ENCODE peak calls at places on chromosomes 3 and 15, in eight cellular contexts. B is breast epithelium, F is right cardiac atrium, E is colonic mucosa, C is upper lobe of right lung, V is epithelial cell of esophagus, W is lung, L is SJSA1. Q is an unnamed sample.

GRCh38 chr3:38115645-38116427 is 21.1 kb downstream of the ACAA1 start:
- DNase-seq in L (no peak), V (no peak), F (no peak), C (no peak), B (peak; percentile 31), E (no peak), W (no peak), Q (no peak)

GRCh38 chr3:141385386-141386079 is 17.2 kb downstream of the ZBTB38 start:
- DNase-seq in V (no peak), W (no peak), C (no peak), F (no peak), E (no peak), L (no peak), B (no peak), Q (peak; percentile 55)

GRCh38 chr3:150610785-150611184 is 7.7 kb downstream of the SELENOT start:
- DNase-seq in F (no peak), B (no peak), C (no peak), L (no peak), V (no peak), W (no peak), E (no peak), Q (peak; percentile 32)

GRCh38 chr15:84605225-84605882 is 4.5 kb downstream of the ZSCAN2 start:
- DNase-seq in E (no peak), V (no peak), W (no peak), F (no peak), B (no peak), L (no peak), C (no peak), Q (no peak)

GRCh38 chr15:22794621-22795167 is 8.2 kb downstream of the NIPA1 start:
- DNase-seq in W (no peak), C (peak; percentile 54), B (no peak), F (no peak), E (no peak), L (no peak), V (no peak), Q (no peak)

GRCh38 chr3:151800449-151800848 is 13.5 kb upstream of the AADAC start:
- DNase-seq in L (no peak), E (no peak), B (no peak), C (no peak), W (no peak), F (no peak), V (no peak), Q (no peak)

GRCh38 chr3:142866841-142867631 is 21.8 kb downstream of the PCOLCE2 start:
- DNase-seq in C (no peak), B (no peak), E (no peak), L (no peak), W (no peak), F (no peak), V (peak; percentile 93), Q (no peak)

GRCh38 chr3:188929138-188929537 is 242.6 kb upstream of the TPRG1 start:
- DNase-seq in E (peak; percentile 31), F (no peak), B (no peak), W (no peak), V (peak; percentile 56), C (no peak), L (no peak), Q (no peak)

GRCh38 chr3:171461087-171461917 is 1.1 kb upstream of the TNIK start:
- DNase-seq in B (no peak), C (no peak), F (no peak), V (peak; percentile 43), E (peak; percentile 62), W (no peak), L (no peak), Q (peak; percentile 25)

GRCh38 chr3:114775395-114775794 is 371.7 kb downstream of the ZBTB20 start:
- DNase-seq in F (no peak), L (peak; percentile 60), E (no peak), W (no peak), V (no peak), B (no peak), C (no peak), Q (peak; percentile 56)

GRCh38 chr3:127997961-127998360 is 54.3 kb upstream of the SEC61A1 start:
- DNase-seq in F (no peak), V (peak; percentile 85), C (no peak), W (no peak), L (no peak), B (peak; percentile 15), E (no peak), Q (no peak)

GRCh38 chr3:188390347-188390718 is 236.4 kb downstream of the LPP start:
- DNase-seq in V (no peak), B (no peak), F (peak; percentile 74), W (no peak), E (no peak), L (no peak), C (no peak), Q (no peak)

GRCh38 chr15:66023322-66023972 is 154.2 kb downstream of the RAB11A start:
- DNase-seq in W (no peak), B (no peak), C (no peak), V (no peak), F (no peak), L (no peak), E (no peak), Q (no peak)

GRCh38 chr3:161893972-161894371 is 397.4 kb downstream of the OTOL1 start:
- DNase-seq in V (peak; percentile 30), E (no peak), C (no peak), F (no peak), W (no peak), B (no peak), L (no peak), Q (peak; percentile 55)

GRCh38 chr15:51864408-51865056 is 35.1 kb downstream of the TMOD3 start:
- DNase-seq in W (no peak), L (peak; percentile 31), F (no peak), C (no peak), B (no peak), E (no peak), V (peak; percentile 98), Q (peak; percentile 23)

GRCh38 chr15:88904808-88905327 is 8.3 kb downstream of the MFGE8 start:
- DNase-seq in V (peak; percentile 78), E (peak; percentile 86), C (peak; percentile 89), W (peak; percentile 81), L (peak; percentile 83), B (peak; percentile 81), F (peak; percentile 94), Q (peak; percentile 76)

GRCh38 chr3:2303567-2303966 is 204.9 kb downstream of the CNTN4 start:
- DNase-seq in L (no peak), C (no peak), V (peak; percentile 10), F (no peak), W (no peak), B (no peak), E (peak; percentile 34), Q (no peak)

GRCh38 chr3:79369306-79369705 is 398.5 kb downstream of the ROBO1 start:
- DNase-seq in B (no peak), F (no peak), E (no peak), V (no peak), C (no peak), L (peak; percentile 3), W (no peak), Q (peak; percentile 6)

GRCh38 chr3:160003520-160004128 is 15.0 kb downstream of the IL12A start:
- DNase-seq in W (peak; percentile 39), L (peak; percentile 58), F (peak; percentile 75), V (peak; percentile 58), E (peak; percentile 68), C (peak; percentile 77), B (no peak), Q (peak; percentile 54)

GRCh38 chr15:35118987-35119386 is 33.9 kb upstream of the NANOGP8 start:
- DNase-seq in W (no peak), L (no peak), B (no peak), E (no peak), C (no peak), V (no peak), F (no peak), Q (no peak)

DNA sequence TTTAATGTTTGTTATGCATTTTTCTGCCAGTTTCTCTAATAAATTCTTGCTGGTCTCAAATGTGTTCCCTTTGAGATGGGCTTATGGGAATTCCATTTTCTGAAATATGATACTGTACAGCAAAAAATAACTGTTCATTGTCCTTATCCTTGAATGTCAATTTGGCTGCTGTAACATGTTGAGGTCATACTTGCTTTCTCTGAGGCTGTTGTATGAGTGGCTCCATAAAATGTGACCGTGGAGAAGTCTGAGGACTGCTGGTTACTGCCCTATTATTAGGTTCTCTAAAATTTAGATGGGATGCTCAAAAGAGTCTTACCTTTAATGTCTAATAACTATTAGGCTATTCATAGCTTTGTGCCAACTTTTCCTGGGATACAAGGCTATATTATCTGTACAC is 266.5 kb downstream of the ADAMTS17 start:
- DNase-seq in F (no peak), B (no peak), V (no peak), C (no peak), L (no peak), W (no peak), E (no peak), Q (no peak)
- H3K4me3 ChIP-seq in F (no peak overlapping the region), B (no peak overlapping the region), V (no peak overlapping the region), C (no peak overlapping the region), L (no peak overlapping the region), W (no peak overlapping the region), E (no peak overlapping the region), Q (no peak overlapping the region)

DNA sequence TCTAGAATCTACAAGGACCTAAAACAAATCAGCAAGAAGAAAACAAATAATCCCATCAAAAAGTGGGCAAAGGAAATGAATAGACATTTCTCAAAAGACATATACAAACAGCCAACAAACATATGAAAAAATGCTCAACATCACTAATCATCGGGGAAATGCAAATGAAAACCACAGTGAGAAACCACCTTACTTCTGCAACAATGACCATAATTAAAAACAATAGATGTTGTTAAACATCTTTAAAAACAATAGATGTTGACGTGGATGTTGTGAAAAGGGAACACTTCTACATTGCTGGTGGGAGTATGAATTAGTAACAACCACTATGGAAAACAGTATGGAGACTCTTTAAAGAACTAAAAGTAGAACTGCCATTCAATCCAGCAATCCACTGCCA is 96.2 kb downstream of the CBLB start:
- DNase-seq in L (no peak), E (no peak), V (no peak), C (no peak), W (no peak), B (no peak), F (no peak), Q (no peak)
- H3K4me3 ChIP-seq in L (no peak overlapping the region), E (no peak overlapping the region), V (no peak overlapping the region), C (no peak overlapping the region), W (no peak overlapping the region), B (no peak overlapping the region), F (no peak overlapping the region), Q (no peak overlapping the region)

DNA sequence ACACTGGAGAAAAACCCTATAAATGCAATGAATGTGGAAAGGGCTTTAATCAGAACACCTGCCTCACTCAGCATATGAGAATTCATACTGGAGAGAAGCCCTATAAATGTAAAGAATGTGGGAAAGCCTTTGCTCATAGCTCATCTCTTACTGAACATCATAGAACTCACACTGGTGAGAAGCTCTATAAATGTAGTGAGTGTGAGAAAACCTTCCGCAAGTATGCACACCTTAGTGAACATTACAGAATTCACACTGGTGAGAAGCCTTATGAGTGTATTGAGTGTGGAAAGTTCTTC is 7.4 kb upstream of the ZNF501 start:
- DNase-seq in E (no peak), F (no peak), C (no peak), W (no peak), V (no peak), L (no peak), B (no peak), Q (no peak)
- H3K4me3 ChIP-seq in E (no peak overlapping the region), F (no peak overlapping the region), C (no peak overlapping the region), W (no peak overlapping the region), V (no peak overlapping the region), L (no peak overlapping the region), B (peak overlapping the region; percentile 6), Q (no peak overlapping the region)

DNA sequence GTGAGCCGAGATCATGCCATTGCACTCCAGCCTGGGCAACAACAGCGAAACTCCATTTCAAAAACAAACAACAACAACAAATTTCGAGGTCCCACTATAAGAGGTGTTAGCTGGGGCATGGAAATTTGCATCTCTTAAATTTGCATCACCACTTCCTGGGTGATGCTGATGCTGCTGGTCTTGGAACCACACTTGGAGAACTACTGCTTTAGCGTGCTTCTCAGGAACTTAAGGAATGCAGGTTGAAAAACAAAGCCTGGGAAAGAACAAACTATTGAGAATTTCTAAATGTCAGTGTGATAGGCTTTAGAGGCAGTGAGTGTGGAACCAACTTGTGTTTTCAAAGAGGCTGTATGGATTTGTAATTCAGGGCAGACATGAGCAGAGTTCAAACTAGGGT is 858.4 kb upstream of the ARPP21 start:
- DNase-seq in L (no peak), E (no peak), W (no peak), V (no peak), C (no peak), B (no peak), F (no peak), Q (peak; percentile 3)
- H3K4me3 ChIP-seq in L (no peak overlapping the region), E (no peak overlapping the region), W (no peak overlapping the region), V (no peak overlapping the region), C (no peak overlapping the region), B (no peak overlapping the region), F (no peak overlapping the region), Q (no peak overlapping the region)